ENCODE peak calls at places on chromosomes 16 and 17, in nine cellular contexts. F is stimulated activated CD4-positive, alpha-beta T cell treated with anti-CD3 and anti-CD28 coated beads, Interleukin-1b, Interleukin-23, amount 100 ng/mL, for 4 hours; B is GM19239; E is endothelial cell; N is MCF 10A; I is GM23338; W is M059J; X is cardiac muscle cell; O is left ventricle myocardium inferior. P is an unnamed sample.

GRCh38 chr17:50208611-50209061 is 7.2 kb upstream of the COL1A1 start:
- DNase-seq in F (no peak), B (no peak), E (no peak), N (no peak), I (no peak), W (no peak), X (no peak), O (no peak), P (no peak)

GRCh38 chr16:24088011-24088410 is 168.1 kb upstream of the CACNG3 start:
- DNase-seq in F (no peak), B (no peak), E (no peak), N (no peak), I (no peak), W (no peak), X (peak; percentile 43), O (no peak), P (no peak)

GRCh38 chr16:8966781-8967436 is 3.2 kb upstream of the USP7 start:
- DNase-seq in F (no peak), B (no peak), E (no peak), N (no peak), I (no peak), W (peak; percentile 57), X (no peak), O (no peak), P (no peak)

GRCh38 chr17:4560837-4561241 is 462 bp upstream of the GGT6 start:
- DNase-seq in F (no peak), B (no peak), E (no peak), N (no peak), I (peak; percentile 69), W (no peak), X (peak; percentile 36), O (no peak), P (no peak)

GRCh38 chr17:30203471-30203981 is 32.0 kb downstream of the SLC6A4 start:
- DNase-seq in F (no peak), B (no peak), E (no peak), N (no peak), I (peak; percentile 68), W (no peak), X (no peak), O (no peak), P (no peak)

GRCh38 chr16:23469814-23470213 is 16.8 kb upstream of the COG7 start:
- DNase-seq in F (no peak), B (no peak), E (no peak), N (peak; percentile 84), I (no peak), W (peak; percentile 76), X (no peak), O (no peak), P (peak; percentile 22)

GRCh38 chr17:79325707-79326106 is 251.1 kb downstream of the ENGASE start:
- DNase-seq in F (no peak), B (no peak), E (peak; percentile 63), N (peak; percentile 26), I (peak; percentile 69), W (peak; percentile 7), X (peak; percentile 81), O (no peak), P (no peak)

GRCh38 chr17:10328206-10328605 is 44.6 kb downstream of the MYH13 start:
- DNase-seq in F (no peak), B (no peak), E (no peak), N (no peak), I (no peak), W (no peak), X (no peak), O (no peak), P (no peak)

GRCh38 chr17:34579979-34580684 is 750 bp downstream of the TMEM132E start:
- DNase-seq in F (no peak), B (no peak), E (peak; percentile 46), N (no peak), I (peak; percentile 72), W (peak; percentile 33), X (peak; percentile 44), O (peak; percentile 23), P (peak; percentile 71)

GRCh38 chr16:57023541-57024249 is 34.3 kb downstream of the NLRC5 start:
- DNase-seq in F (peak; percentile 49), B (no peak), E (no peak), N (no peak), I (no peak), W (no peak), X (no peak), O (no peak), P (no peak)

GRCh38 chr16:50665128-50665878 is 15.8 kb downstream of the SNX20 start:
- DNase-seq in F (peak; percentile 91), B (peak; percentile 69), E (peak; percentile 96), N (peak; percentile 69), I (peak; percentile 92), W (peak; percentile 74), X (peak; percentile 83), O (peak; percentile 74), P (peak; percentile 90)

GRCh38 chr16:70380205-70380918 is 33.7 kb downstream of the DDX19A start:
- DNase-seq in F (peak; percentile 76), B (peak; percentile 23), E (peak; percentile 48), N (peak; percentile 79), I (peak; percentile 71), W (peak; percentile 97), X (peak; percentile 58), O (peak; percentile 32), P (peak; percentile 91)

GRCh38 chr17:9016941-9017552 is 4.3 kb upstream of the NTN1 start:
- DNase-seq in F (no peak), B (no peak), E (no peak), N (no peak), I (no peak), W (peak; percentile 29), X (peak; percentile 34), O (no peak), P (no peak)

GRCh38 chr16:10180771-10181163 is 1.5 kb downstream of the GRIN2A start:
- DNase-seq in F (no peak), B (no peak), E (peak; percentile 80), N (no peak), I (peak; percentile 97), W (no peak), X (peak; percentile 85), O (no peak), P (peak; percentile 42)

GRCh38 chr17:82215095-82215971 is 2.7 kb upstream of the CCDC57 start:
- DNase-seq in F (no peak), B (no peak), E (no peak), N (no peak), I (peak; percentile 50), W (no peak), X (no peak), O (no peak), P (peak; percentile 81)

GRCh38 chr17:34199932-34200534 is 55.1 kb upstream of the CCL2 start:
- DNase-seq in F (peak; percentile 62), B (peak; percentile 62), E (peak; percentile 81), N (peak; percentile 79), I (peak; percentile 92), W (peak; percentile 70), X (peak; percentile 88), O (peak; percentile 44), P (peak; percentile 88)